ENCODE peak calls at places on chromosomes 13 and 19, in five cellular contexts. F is SK-N-SH, E is H9, S is A673, Y is BE2C. D is an unnamed sample.

GRCh38 chr19:34633806-34634205 is 43.2 kb downstream of the SCGB2B2 start:
- DNase-seq in Y (no peak), F (no peak), E (no peak), S (no peak), D (no peak)

GRCh38 chr13:114282143-114282685 is 813 bp downstream of the UPF3A start:
- DNase-seq in E (peak; percentile 40), S (peak; percentile 39), F (peak; percentile 78), Y (peak; percentile 40), D (peak; percentile 39)

GRCh38 chr13:40350283-40350992 is 316.0 kb downstream of the FOXO1 start:
- DNase-seq in S (no peak), F (no peak), E (no peak), Y (no peak), D (no peak)

GRCh38 chr19:11481777-11482383 is 1.0 kb upstream of the ELAVL3 start:
- DNase-seq in E (peak; percentile 97), Y (peak; percentile 96), F (peak; percentile 93), S (peak; percentile 98), D (peak; percentile 60)

GRCh38 chr13:94658926-94659649 is 53.3 kb downstream of the SOX21 start:
- DNase-seq in S (peak; percentile 30), F (no peak), Y (no peak), E (no peak), D (no peak)

GRCh38 chr19:53961523-53962345 is 1.0 kb upstream of the CACNG8 start:
- DNase-seq in E (no peak), F (peak; percentile 83), S (peak; percentile 72), Y (no peak), D (no peak)

GRCh38 chr19:16368385-16369305 is 44.0 kb downstream of the KLF2 start:
- DNase-seq in E (no peak), S (no peak), Y (no peak), F (no peak), D (no peak)

GRCh38 chr19:14381689-14382474 is 638 bp downstream of the ADGRE5 start:
- DNase-seq in S (peak; percentile 48), F (no peak), E (no peak), Y (no peak), D (peak; percentile 65)

GRCh38 chr13:98525852-98526512 is 50.9 kb downstream of the STK24 start:
- DNase-seq in Y (no peak), S (peak; percentile 67), E (no peak), F (no peak), D (no peak)

GRCh38 chr19:33778089-33778791 is 18.4 kb upstream of the KCTD15 start:
- DNase-seq in F (peak; percentile 98), S (peak; percentile 84), E (peak; percentile 82), Y (peak; percentile 87), D (peak; percentile 84)

GRCh38 chr19:28436320-28436719 is 776.6 kb downstream of the UQCRFS1 start:
- DNase-seq in E (no peak), Y (no peak), F (no peak), S (no peak), D (no peak)

GRCh38 chr19:35000647-35001501 is 751 bp downstream of the GRAMD1A start:
- DNase-seq in S (peak; percentile 38), Y (peak; percentile 33), F (peak; percentile 53), E (peak; percentile 57), D (no peak)

GRCh38 chr13:57629821-57630235 is 1.7 kb upstream of the PCDH17 start:
- DNase-seq in F (peak; percentile 95), Y (peak; percentile 98), S (peak; percentile 99), E (peak; percentile 98), D (peak; percentile 81)

GRCh38 chr13:20457670-20458069 is 68.0 kb downstream of the CRYL1 start:
- DNase-seq in Y (no peak), E (no peak), F (no peak), S (no peak), D (no peak)

GRCh38 chr13:33545492-33545891 is 259.9 kb upstream of the STARD13 start:
- DNase-seq in F (no peak), Y (no peak), E (no peak), S (peak; percentile 52), D (no peak)

GRCh38 chr19:15810335-15810734 is 5.1 kb downstream of the OR10H1 start:
- DNase-seq in S (peak; percentile 14), E (no peak), F (no peak), Y (no peak), D (no peak)

GRCh38 chr13:49551245-49551644 is 34.1 kb downstream of the RCBTB1 start:
- DNase-seq in Y (no peak), F (no peak), E (no peak), S (no peak), D (no peak)

GRCh38 chr19:45508931-45509691 is 1.8 kb downstream of the VASP start:
- DNase-seq in E (peak; percentile 88), F (peak; percentile 87), S (peak; percentile 77), Y (peak; percentile 46), D (peak; percentile 79)

GRCh38 chr19:33574824-33575223 is 46.9 kb upstream of the CHST8 start:
- DNase-seq in F (no peak), Y (no peak), E (no peak), S (no peak), D (no peak)

GRCh38 chr19:17448190-17448967 is at the start of gene TMEM221:
- DNase-seq in S (peak; percentile 60), E (peak; percentile 71), F (peak; percentile 86), Y (peak; percentile 42), D (no peak)

GRCh38 chr19:9353011-9353410 is 9.8 kb upstream of the ZNF177 start:
- DNase-seq in Y (no peak), E (no peak), S (no peak), F (no peak), D (no peak)

GRCh38 chr13:80408270-80408669 is 67.3 kb upstream of the SPRY2 start:
- DNase-seq in Y (peak; percentile 23), E (peak; percentile 47), S (peak; percentile 9), F (no peak), D (no peak)

GRCh38 chr13:30256713-30257432 is 50.5 kb downstream of the KATNAL1 start:
- DNase-seq in S (no peak), E (no peak), F (no peak), Y (no peak), D (no peak)

GRCh38 chr19:35731353-35731752 is 10.9 kb downstream of the IGFLR1 start:
- DNase-seq in F (no peak), E (no peak), S (no peak), Y (no peak), D (no peak)

GRCh38 chr19:2268480-2268830 is 12.2 kb upstream of the JSRP1 start:
- DNase-seq in F (no peak), E (no peak), S (no peak), Y (no peak), D (no peak)

GRCh38 chr13:66210677-66211076 is 1019.5 kb downstream of the PCDH9 start:
- DNase-seq in F (no peak), S (no peak), E (no peak), Y (no peak), D (no peak)

GRCh38 chr13:57286511-57287098 is 119.6 kb downstream of the PRR20E start:
- DNase-seq in F (peak; percentile 1), Y (no peak), S (no peak), E (peak; percentile 78), D (no peak)

GRCh38 chr13:51933466-51934058 is 71.8 kb downstream of the CCDC70 start:
- DNase-seq in E (no peak), Y (no peak), F (no peak), S (no peak), D (no peak)

GRCh38 chr13:21071894-21072293 is 10.5 kb upstream of the LATS2 start:
- DNase-seq in S (no peak), Y (no peak), E (no peak), F (no peak), D (no peak)

GRCh38 chr13:93368705-93369104 is 142.1 kb downstream of the GPC6 start:
- DNase-seq in E (no peak), S (peak; percentile 60), Y (no peak), F (no peak), D (no peak)

DNA sequence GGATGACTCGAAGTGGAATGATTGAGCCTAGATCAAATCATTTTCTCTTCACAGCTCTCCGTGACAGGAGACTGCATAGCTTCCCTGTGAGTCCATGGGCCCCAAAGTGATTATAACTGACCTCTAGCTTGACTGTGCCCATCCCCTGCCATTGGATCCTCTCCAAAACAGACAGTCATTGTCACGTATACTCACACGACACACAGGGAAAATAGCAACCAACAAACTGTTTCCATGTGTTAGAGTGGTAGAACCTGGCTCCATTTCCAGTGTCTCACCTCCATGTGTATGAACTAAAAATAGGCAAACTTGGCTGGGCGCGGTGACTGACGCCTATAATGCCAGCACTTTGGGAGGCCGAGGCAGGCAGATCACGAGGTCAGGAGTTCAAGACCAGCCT is 48.8 kb upstream of the NPAS1 start:
- DNase-seq in Y (no peak), F (no peak), S (no peak), E (no peak), D (no peak)
- H3K4me1 ChIP-seq in Y (no peaks in the 10 kb centered on the region), F (peaks cover 7% of the 10 kb centered on the region), S (peaks cover 19% of the 10 kb centered on the region), E (no peaks in the 10 kb centered on the region), D (peaks cover 7% of the 10 kb centered on the region)

DNA sequence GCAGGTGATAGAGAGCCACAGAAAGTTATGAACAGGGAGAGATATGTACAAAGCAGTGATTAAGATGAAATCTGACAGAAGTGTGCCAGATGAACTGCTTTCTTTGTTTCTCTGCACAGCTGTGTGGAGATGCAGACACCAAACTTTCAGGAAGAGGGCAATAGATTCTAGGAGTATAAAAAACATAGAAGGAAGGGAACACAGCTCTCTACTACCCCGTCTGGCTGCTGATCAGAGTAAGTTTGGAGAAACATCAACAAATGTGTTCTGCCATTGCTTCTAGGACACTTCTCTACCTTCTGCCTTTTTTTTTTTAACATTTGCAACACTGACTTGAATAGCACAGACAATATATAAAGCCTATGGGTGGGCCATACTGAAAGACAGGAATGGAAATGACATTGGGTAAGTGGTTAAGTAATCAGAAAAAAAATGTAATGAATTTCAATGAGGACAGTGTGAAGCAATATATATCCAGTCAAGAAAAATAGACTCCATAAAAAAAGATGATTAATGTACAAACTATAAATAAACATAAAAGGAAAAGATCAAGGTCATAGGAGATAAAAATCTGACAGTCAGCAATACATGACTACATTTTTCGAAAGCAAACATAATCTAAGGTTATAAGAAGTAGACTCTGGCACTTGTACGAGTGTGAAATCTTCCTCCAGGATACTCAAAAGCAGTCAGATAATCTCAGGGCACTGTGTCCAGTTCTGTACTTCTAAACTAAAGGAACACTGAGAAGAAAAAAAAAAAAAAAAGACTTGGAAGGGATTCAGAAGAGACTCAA is 21.4 kb downstream of the NUFIP1 start:
- DNase-seq in Y (no peak), S (no peak), E (no peak), F (no peak), D (no peak)
- TF ChIP-seq CTCF in Y (no peak), S (peak; percentile 16), E (no peak), F (peak; percentile 46), D (no peak)

GRCh38 chr19:40423227-40423566 is 2.6 kb downstream of the SERTAD1 start:
- DNase-seq in S (no peak), Y (no peak), F (no peak), E (no peak), D (no peak)
- H3K4me1 ChIP-seq in S (peaks cover 6% of the 10 kb centered on the region), Y (peaks cover 3% of the 10 kb centered on the region), F (peaks cover 17% of the 10 kb centered on the region), E (no peaks in the 10 kb centered on the region), D (peaks cover 2% of the 10 kb centered on the region)

DNA sequence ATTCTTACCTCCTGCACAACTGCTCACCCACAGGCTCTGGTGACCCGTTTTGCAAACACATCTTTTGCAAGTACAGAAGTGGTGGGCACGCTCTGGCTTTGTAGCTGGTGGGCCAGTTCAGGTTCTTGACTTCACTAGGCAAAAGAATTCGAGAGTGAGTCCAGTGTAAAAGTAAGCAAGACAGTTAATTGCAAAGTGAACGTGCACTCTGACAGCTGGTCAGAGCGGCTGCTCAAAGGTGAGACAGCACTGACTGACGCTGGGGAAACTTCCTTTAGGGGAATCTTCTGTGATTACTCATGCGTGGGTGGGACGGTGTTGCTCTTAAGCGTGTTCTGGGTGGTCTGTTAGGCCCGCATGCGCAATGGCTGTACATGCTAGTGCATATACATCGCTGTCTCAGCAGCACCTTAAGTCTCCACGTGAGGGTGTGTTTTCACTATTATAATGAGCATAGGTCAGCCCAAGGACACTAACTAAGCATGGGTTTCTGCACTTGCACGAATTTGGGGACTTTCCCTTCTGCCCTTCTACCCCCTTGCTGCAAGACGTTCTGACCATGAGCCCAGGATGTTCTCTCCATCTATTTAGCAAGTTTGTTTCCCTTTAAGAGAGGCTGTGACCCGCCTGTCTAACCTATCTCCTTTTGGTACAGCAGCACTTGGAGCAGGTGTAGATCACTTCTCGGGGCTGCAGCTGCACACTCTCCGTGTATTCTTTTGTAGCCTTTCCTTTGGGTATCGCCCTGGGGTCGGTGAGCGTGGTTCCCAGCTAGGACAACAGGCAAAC is 30.2 kb upstream of the CD33 start:
- DNase-seq in F (no peak), E (no peak), S (no peak), Y (no peak), D (no peak)
- TF ChIP-seq CTCF in F (no peak), E (no peak), S (no peak), Y (no peak), D (no peak)